ENCODE peak calls at places on chromosome 4, in six cellular contexts. M, C, O, J, Q and L are unnamed samples.

GRCh38 chr4:74203467-74203866 is 45.5 kb downstream of the MTHFD2L start:
- DNase-seq in M (no peak), C (no peak), O (no peak), J (no peak), Q (no peak), L (no peak)

GRCh38 chr4:129062580-129062979 is 30.8 kb downstream of the SCLT1 start:
- DNase-seq in M (no peak), C (no peak), O (no peak), J (no peak), Q (no peak), L (no peak)

GRCh38 chr4:124167602-124168001 is 544.9 kb downstream of the ANKRD50 start:
- DNase-seq in M (no peak), C (no peak), O (peak), J (peak), Q (no peak), L (no peak)

GRCh38 chr4:31657859-31658258 is 937.7 kb downstream of the PCDH7 start:
- DNase-seq in M (no peak), C (no peak), O (peak), J (peak), Q (no peak), L (no peak)

GRCh38 chr4:119111296-119111695 is 24.3 kb upstream of the MYOZ2 start:
- DNase-seq in M (no peak), C (no peak), O (no peak), J (no peak), Q (no peak), L (no peak)

GRCh38 chr4:25842229-25842840 is 20.5 kb downstream of the SEL1L3 start:
- DNase-seq in M (no peak), C (no peak), O (no peak), J (no peak), Q (no peak), L (no peak)

GRCh38 chr4:125105561-125105960 is 209.2 kb upstream of the FAT4 start:
- DNase-seq in M (no peak), C (no peak), O (no peak), J (peak), Q (no peak), L (no peak)

GRCh38 chr4:111399523-111400135 is 745.6 kb upstream of the FAM241A start:
- DNase-seq in M (no peak), C (no peak), O (no peak), J (peak), Q (no peak), L (no peak)

GRCh38 chr4:2220016-2220620 is 21.8 kb downstream of the HAUS3 start:
- DNase-seq in M (peak), C (peak), O (peak), J (peak), Q (peak), L (peak)

GRCh38 chr4:108700358-108700757 is 50.0 kb downstream of the OSTC start:
- DNase-seq in M (no peak), C (no peak), O (peak), J (peak), Q (no peak), L (no peak)

DNA sequence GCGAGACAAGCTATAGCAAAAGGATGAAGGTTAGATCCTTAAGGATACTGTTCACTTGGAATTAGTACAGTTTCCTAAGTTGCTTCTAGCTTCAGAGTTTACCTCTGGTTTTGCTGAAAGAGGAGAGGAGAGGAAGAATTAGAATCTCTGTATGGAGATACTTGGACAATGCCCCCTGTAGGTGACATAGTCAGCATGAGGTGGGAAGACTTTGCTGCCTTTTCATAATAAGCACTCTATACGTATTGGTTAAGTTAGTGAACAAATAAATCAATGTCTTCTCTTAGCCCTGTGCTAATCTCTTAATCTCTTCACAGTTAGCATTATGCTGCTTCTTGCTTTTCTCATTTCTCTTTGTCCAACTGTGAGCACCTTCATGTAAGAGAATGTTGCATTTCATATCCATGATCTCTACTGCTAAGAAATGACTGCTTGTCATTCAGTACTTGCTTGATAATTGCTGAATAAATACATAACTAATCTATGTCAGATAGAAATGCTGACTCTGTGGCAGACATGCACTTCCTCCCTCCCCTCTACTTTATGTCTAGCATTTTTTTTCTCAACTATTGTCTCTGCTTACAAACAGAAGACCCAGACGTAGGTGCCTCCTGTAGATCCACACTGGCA is 527.2 kb downstream of the GBA3 start:
- DNase-seq in M (no peak), C (no peak), O (no peak), J (no peak), Q (no peak), L (no peak)
- TF ChIP-seq CTCF in M (no peak), C (no peak), O (no peak), J (no peak), Q (no peak), L (no peak)

GRCh38 chr4:27861802-27862201 is 1001.2 kb downstream of the STIM2 start:
- DNase-seq in M (no peak), C (no peak), O (peak), J (peak), Q (no peak), L (no peak)

GRCh38 chr4:27861381-27861787 is 1000.7 kb downstream of the STIM2 start:
- DNase-seq in M (peak), C (no peak), O (peak), J (peak), Q (peak), L (no peak)
- TF ChIP-seq CTCF in M (no peak), C (peak), O (peak), J (peak), Q (no peak), L (peak)

GRCh38 chr4:28073860-28074555 is 1213.4 kb downstream of the STIM2 start:
- DNase-seq in M (no peak), C (no peak), O (no peak), J (no peak), Q (no peak), L (no peak)
- TF ChIP-seq CTCF in M (no peak), C (peak), O (no peak), J (peak), Q (no peak), L (peak)

GRCh38 chr4:21447320-21448055 is 501.1 kb downstream of the KCNIP4 start:
- DNase-seq in M (no peak), C (no peak), O (peak), J (no peak), Q (no peak), L (no peak)
- TF ChIP-seq CTCF in M (no peak), C (no peak), O (no peak), J (no peak), Q (no peak), L (peak)

GRCh38 chr4:12036450-12036849 is 607.8 kb upstream of the HS3ST1 start:
- DNase-seq in M (no peak), C (no peak), O (no peak), J (no peak), Q (no peak), L (no peak)

DNA sequence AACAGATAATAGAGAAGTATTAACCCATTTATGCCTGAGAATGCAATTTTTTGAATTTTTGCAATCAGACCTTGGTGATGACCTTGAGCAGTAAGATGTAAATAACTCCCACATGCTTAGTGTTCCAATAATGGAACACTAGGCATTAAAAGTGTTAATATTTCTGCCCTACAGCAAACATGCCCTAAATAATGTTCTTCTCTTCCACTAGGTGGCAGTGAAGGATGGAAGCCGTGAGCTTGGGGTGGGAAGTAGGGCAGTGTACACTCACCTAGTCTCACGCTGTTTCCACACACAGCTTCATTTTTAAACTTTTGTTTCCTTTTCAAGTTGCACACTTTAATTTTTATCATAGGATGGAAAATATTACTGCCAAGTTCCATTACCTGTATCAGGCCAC is 613.1 kb upstream of the HS3ST1 start:
- DNase-seq in M (no peak), C (no peak), O (peak), J (no peak), Q (no peak), L (no peak)
- TF ChIP-seq CTCF in M (no peak), C (no peak), O (peak), J (peak), Q (no peak), L (peak)